ENCODE peak calls at places on chromosomes 2 and 18, in nine cellular contexts. One of them, this sample, is unnamed.

GRCh38 chr2:86807462-86808275 is 17.0 kb upstream of the CD8A start:
- DNase-seq in cardiac muscle cell: peak; percentile 38
- DNase-seq in AG20443: peak; percentile 42
- DNase-seq in activated effector memory CD4-positive, alpha-beta T cell treated with anti-CD3 and anti-CD28 coated beads, Interleukin-2, amount 50 U/mL, for 16 hours: peak; percentile 72
- DNase-seq in body of pancreas: peak; percentile 48
- DNase-seq in fibroblast of pulmonary artery: peak; percentile 25
- DNase-seq in natural killer cell: peak; percentile 35
- DNase-seq in DMS 273 treated with DMSO at 0.1 percent for 48 hours: peak; percentile 38
- DNase-seq in activated naive CD4-positive, alpha-beta T cell: no peak
- DNase-seq in this sample: no peak

GRCh38 chr2:43634604-43635306 is 2.3 kb upstream of the PLEKHH2 start:
- DNase-seq in cardiac muscle cell: peak; percentile 90
- DNase-seq in AG20443: peak; percentile 56
- DNase-seq in activated effector memory CD4-positive, alpha-beta T cell treated with anti-CD3 and anti-CD28 coated beads, Interleukin-2, amount 50 U/mL, for 16 hours: no peak
- DNase-seq in body of pancreas: no peak
- DNase-seq in fibroblast of pulmonary artery: peak; percentile 80
- DNase-seq in natural killer cell: no peak
- DNase-seq in DMS 273 treated with DMSO at 0.1 percent for 48 hours: no peak
- DNase-seq in activated naive CD4-positive, alpha-beta T cell: no peak
- DNase-seq in this sample: peak; percentile 38

GRCh38 chr2:57429821-57430220 is 616.8 kb upstream of the VRK2 start:
- DNase-seq in cardiac muscle cell: no peak
- DNase-seq in AG20443: no peak
- DNase-seq in activated effector memory CD4-positive, alpha-beta T cell treated with anti-CD3 and anti-CD28 coated beads, Interleukin-2, amount 50 U/mL, for 16 hours: no peak
- DNase-seq in body of pancreas: no peak
- DNase-seq in fibroblast of pulmonary artery: no peak
- DNase-seq in natural killer cell: no peak
- DNase-seq in DMS 273 treated with DMSO at 0.1 percent for 48 hours: no peak
- DNase-seq in activated naive CD4-positive, alpha-beta T cell: no peak
- DNase-seq in this sample: no peak

GRCh38 chr2:40357667-40358066 is 94.2 kb downstream of the SLC8A1 start:
- DNase-seq in cardiac muscle cell: peak; percentile 29
- DNase-seq in AG20443: no peak
- DNase-seq in activated effector memory CD4-positive, alpha-beta T cell treated with anti-CD3 and anti-CD28 coated beads, Interleukin-2, amount 50 U/mL, for 16 hours: no peak
- DNase-seq in body of pancreas: no peak
- DNase-seq in fibroblast of pulmonary artery: peak; percentile 37
- DNase-seq in natural killer cell: no peak
- DNase-seq in DMS 273 treated with DMSO at 0.1 percent for 48 hours: no peak
- DNase-seq in activated naive CD4-positive, alpha-beta T cell: no peak
- DNase-seq in this sample: no peak

GRCh38 chr18:35051978-35052377 is 10.8 kb downstream of the MAPRE2 start:
- DNase-seq in cardiac muscle cell: peak; percentile 44
- DNase-seq in AG20443: no peak
- DNase-seq in activated effector memory CD4-positive, alpha-beta T cell treated with anti-CD3 and anti-CD28 coated beads, Interleukin-2, amount 50 U/mL, for 16 hours: no peak
- DNase-seq in body of pancreas: no peak
- DNase-seq in fibroblast of pulmonary artery: peak; percentile 27
- DNase-seq in natural killer cell: no peak
- DNase-seq in DMS 273 treated with DMSO at 0.1 percent for 48 hours: no peak
- DNase-seq in activated naive CD4-positive, alpha-beta T cell: no peak
- DNase-seq in this sample: no peak

GRCh38 chr2:102771114-102771513 is 9.3 kb downstream of the TMEM182 start:
- DNase-seq in cardiac muscle cell: no peak
- DNase-seq in AG20443: no peak
- DNase-seq in activated effector memory CD4-positive, alpha-beta T cell treated with anti-CD3 and anti-CD28 coated beads, Interleukin-2, amount 50 U/mL, for 16 hours: no peak
- DNase-seq in body of pancreas: no peak
- DNase-seq in fibroblast of pulmonary artery: no peak
- DNase-seq in natural killer cell: no peak
- DNase-seq in DMS 273 treated with DMSO at 0.1 percent for 48 hours: no peak
- DNase-seq in activated naive CD4-positive, alpha-beta T cell: no peak
- DNase-seq in this sample: no peak

GRCh38 chr2:136612079-136612478 is 153.3 kb upstream of the THSD7B start:
- DNase-seq in cardiac muscle cell: no peak
- DNase-seq in AG20443: no peak
- DNase-seq in activated effector memory CD4-positive, alpha-beta T cell treated with anti-CD3 and anti-CD28 coated beads, Interleukin-2, amount 50 U/mL, for 16 hours: no peak
- DNase-seq in body of pancreas: no peak
- DNase-seq in fibroblast of pulmonary artery: no peak
- DNase-seq in natural killer cell: no peak
- DNase-seq in DMS 273 treated with DMSO at 0.1 percent for 48 hours: no peak
- DNase-seq in activated naive CD4-positive, alpha-beta T cell: no peak
- DNase-seq in this sample: no peak

GRCh38 chr2:54015809-54016703 is 45.3 kb upstream of the PSME4 start:
- DNase-seq in cardiac muscle cell: peak; percentile 53
- DNase-seq in AG20443: peak; percentile 80
- DNase-seq in activated effector memory CD4-positive, alpha-beta T cell treated with anti-CD3 and anti-CD28 coated beads, Interleukin-2, amount 50 U/mL, for 16 hours: no peak
- DNase-seq in body of pancreas: no peak
- DNase-seq in fibroblast of pulmonary artery: peak; percentile 54
- DNase-seq in natural killer cell: no peak
- DNase-seq in DMS 273 treated with DMSO at 0.1 percent for 48 hours: no peak
- DNase-seq in activated naive CD4-positive, alpha-beta T cell: no peak
- DNase-seq in this sample: peak; percentile 21